ENCODE peak calls at places on chromosomes 5 and 9, in ten cellular contexts. B is activated naive CD4-positive, alpha-beta T cell treated with anti-CD3 and anti-CD28 coated beads, Interleukin-2, amount 10 ng/mL, durations not matched to agents 7 days and 5 days; M is stimulated activated CD8-positive, alpha-beta memory T cell treated with anti-CD3 and anti-CD28 coated beads, Interleukin-15, amount 100 ng/mL, for 1 hour; W is HT1080; D is kidney tubule cell; K is choroid plexus epithelial cell; J is iris pigment epithelial cell; S is NCI-H1092; R is hypothalamus; H is activated T-helper 2 cell treated with anti-CD3 and anti-CD28 coated beads, Interferon-gamma antibody, Interleukin-2, Interleukin-4, amounts not matched to agents 10 μg/mL and 5 μg/mL and 100 μg/mL, durations not matched to agents 14 hours and 24 hours and 36 hours. Y is an unnamed sample.
A peak's percentile ranks its signal among the peaks of the same experiment; 100 is the strongest.

GRCh38 chr5:90475436-90475980 is 844 bp downstream of the POLR3G start:
- DNase-seq in B (no peak), M (no peak), W (no peak), D (no peak), K (no peak), J (no peak), S (no peak), R (no peak), H (no peak), Y (no peak)

GRCh38 chr9:127494304-127494702 is 43.0 kb downstream of the LRSAM1 start:
- DNase-seq in B (no peak), M (no peak), W (no peak), D (peak; percentile 25), K (no peak), J (no peak), S (no peak), R (no peak), H (no peak), Y (no peak)

GRCh38 chr5:54387659-54388232 is 67.8 kb upstream of the HSPB3 start:
- DNase-seq in B (no peak), M (no peak), W (no peak), D (peak; percentile 17), K (peak; percentile 79), J (peak; percentile 70), S (no peak), R (no peak), H (no peak), Y (peak; percentile 55)

GRCh38 chr9:114207034-114207815 is 51.9 kb downstream of the COL27A1 start:
- DNase-seq in B (no peak), M (no peak), W (peak; percentile 78), D (peak; percentile 74), K (no peak), J (peak; percentile 62), S (no peak), R (no peak), H (no peak), Y (peak; percentile 26)

GRCh38 chr9:77575785-77576184 is 72.3 kb downstream of the GNA14 start:
- DNase-seq in B (peak; percentile 43), M (no peak), W (no peak), D (peak; percentile 14), K (peak; percentile 38), J (no peak), S (no peak), R (no peak), H (no peak), Y (no peak)

GRCh38 chr5:14359069-14360043 is 216.2 kb downstream of the TRIO start:
- DNase-seq in B (no peak), M (no peak), W (no peak), D (no peak), K (no peak), J (no peak), S (no peak), R (no peak), H (no peak), Y (no peak)

GRCh38 chr5:2872676-2873075 is 121.2 kb upstream of the IRX2 start:
- DNase-seq in B (no peak), M (no peak), W (no peak), D (no peak), K (no peak), J (no peak), S (no peak), R (no peak), H (no peak), Y (no peak)

GRCh38 chr9:116661037-116661954 is 25.8 kb upstream of the TRIM32 start:
- DNase-seq in B (no peak), M (no peak), W (peak; percentile 73), D (peak; percentile 81), K (peak; percentile 92), J (peak; percentile 79), S (peak; percentile 7), R (no peak), H (no peak), Y (peak; percentile 46)

GRCh38 chr9:89549031-89549644 is 51.2 kb upstream of the SEMA4D start:
- DNase-seq in B (peak; percentile 90), M (peak; percentile 78), W (peak; percentile 76), D (peak; percentile 72), K (peak; percentile 79), J (peak; percentile 53), S (peak; percentile 72), R (no peak), H (peak; percentile 76), Y (peak; percentile 52)

GRCh38 chr5:140764177-140765020 is 21.5 kb upstream of the PCDHA1 start:
- DNase-seq in B (no peak), M (no peak), W (no peak), D (peak; percentile 2), K (peak; percentile 2), J (no peak), S (no peak), R (no peak), H (no peak), Y (no peak)

GRCh38 chr9:100652850-100653249 is 75.0 kb downstream of the CAVIN4 start:
- DNase-seq in B (no peak), M (no peak), W (peak; percentile 5), D (no peak), K (no peak), J (no peak), S (no peak), R (no peak), H (no peak), Y (no peak)

GRCh38 chr5:132066871-132067270 is 6.4 kb downstream of the IL3 start:
- DNase-seq in B (no peak), M (no peak), W (no peak), D (no peak), K (no peak), J (no peak), S (no peak), R (no peak), H (no peak), Y (no peak)

GRCh38 chr9:5843450-5844249 is 10.7 kb upstream of the ERMP1 start:
- DNase-seq in B (peak; percentile 27), M (no peak), W (peak; percentile 38), D (peak; percentile 64), K (peak; percentile 64), J (peak; percentile 64), S (peak; percentile 79), R (no peak), H (no peak), Y (no peak)

GRCh38 chr5:66639036-66639435 is 42.8 kb downstream of the MAST4 start:
- DNase-seq in B (no peak), M (no peak), W (peak; percentile 39), D (peak; percentile 42), K (no peak), J (no peak), S (no peak), R (no peak), H (no peak), Y (no peak)

GRCh38 chr9:806285-807156 is 35.0 kb upstream of the DMRT1 start:
- DNase-seq in B (no peak), M (no peak), W (peak; percentile 15), D (peak; percentile 31), K (peak; percentile 65), J (peak; percentile 40), S (no peak), R (no peak), H (no peak), Y (no peak)

GRCh38 chr5:149141224-149141956 is at the start of gene ABLIM3:
- DNase-seq in B (peak; percentile 66), M (peak; percentile 23), W (peak; percentile 88), D (peak; percentile 77), K (peak; percentile 69), J (peak; percentile 56), S (no peak), R (peak; percentile 50), H (peak; percentile 63), Y (peak; percentile 55)

GRCh38 chr9:136985853-136986252 is 3.1 kb downstream of the LCNL1 start:
- DNase-seq in B (no peak), M (no peak), W (no peak), D (no peak), K (no peak), J (no peak), S (no peak), R (no peak), H (no peak), Y (no peak)

Y was measured in NCI-H226.